ENCODE peak calls at places on chromosomes 1 and 21, in eight cellular contexts. A is NT2/D1; M is AG04449; N is epithelial cell of esophagus; S is left lung; C is heart right ventricle; Y is CD4-positive, alpha-beta memory T cell; V is HAP-1. U is an unnamed sample.

GRCh38 chr1:7253988-7254587 is 468.8 kb downstream of the CAMTA1 start:
- DNase-seq in A (no peak), M (no peak), N (no peak), S (no peak), C (no peak), Y (no peak), V (no peak), U (no peak)

GRCh38 chr1:168243636-168244212 is 17.9 kb downstream of the SFT2D2 start:
- DNase-seq in A (no peak), M (no peak), N (no peak), S (no peak), C (no peak), Y (no peak), V (no peak), U (no peak)

GRCh38 chr1:9280015-9280860 is 12.5 kb upstream of the SPSB1 start:
- DNase-seq in A (no peak), M (no peak), N (peak), S (peak), C (no peak), Y (no peak), V (no peak), U (peak)

GRCh38 chr1:7225711-7226505 is 440.7 kb downstream of the CAMTA1 start:
- DNase-seq in A (no peak), M (no peak), N (no peak), S (no peak), C (no peak), Y (no peak), V (no peak), U (no peak)

GRCh38 chr1:101293461-101294045 is 56.7 kb downstream of the S1PR1 start:
- DNase-seq in A (no peak), M (no peak), N (no peak), S (no peak), C (no peak), Y (no peak), V (no peak), U (peak)

GRCh38 chr1:39204441-39205081 is at the start of gene MACF1:
- DNase-seq in A (no peak), M (peak), N (peak), S (no peak), C (peak), Y (peak), V (peak), U (peak)

GRCh38 chr1:101520302-101520701 is 283.5 kb downstream of the S1PR1 start:
- DNase-seq in A (peak), M (no peak), N (peak), S (no peak), C (peak), Y (peak), V (peak), U (no peak)

GRCh38 chr1:153597206-153597605 is 15.7 kb downstream of the S100A16 start:
- DNase-seq in A (no peak), M (no peak), N (peak), S (no peak), C (no peak), Y (no peak), V (no peak), U (no peak)

GRCh38 chr1:18651727-18652126 is 21.1 kb downstream of the PAX7 start:
- DNase-seq in A (no peak), M (no peak), N (no peak), S (no peak), C (no peak), Y (peak), V (no peak), U (no peak)

GRCh38 chr21:45295576-45296365 is 8.1 kb upstream of the POFUT2 start:
- DNase-seq in A (no peak), M (peak), N (peak), S (no peak), C (peak), Y (no peak), V (peak), U (peak)

GRCh38 chr1:193069748-193070394 is 10.5 kb downstream of the RO60 start:
- DNase-seq in A (no peak), M (no peak), N (peak), S (no peak), C (no peak), Y (no peak), V (peak), U (no peak)

GRCh38 chr21:41304068-41304720 is 12.4 kb upstream of the FAM3B start:
- DNase-seq in A (no peak), M (no peak), N (no peak), S (no peak), C (no peak), Y (no peak), V (no peak), U (no peak)

GRCh38 chr1:224328644-224329043 is 1.3 kb downstream of the NVL start:
- DNase-seq in A (no peak), M (no peak), N (no peak), S (no peak), C (no peak), Y (no peak), V (no peak), U (no peak)
- H3K4me3 ChIP-seq in A (no peak), M (peak), N (peak), S (peak), C (peak), Y (no peak), V (peak), U (no peak)

DNA sequence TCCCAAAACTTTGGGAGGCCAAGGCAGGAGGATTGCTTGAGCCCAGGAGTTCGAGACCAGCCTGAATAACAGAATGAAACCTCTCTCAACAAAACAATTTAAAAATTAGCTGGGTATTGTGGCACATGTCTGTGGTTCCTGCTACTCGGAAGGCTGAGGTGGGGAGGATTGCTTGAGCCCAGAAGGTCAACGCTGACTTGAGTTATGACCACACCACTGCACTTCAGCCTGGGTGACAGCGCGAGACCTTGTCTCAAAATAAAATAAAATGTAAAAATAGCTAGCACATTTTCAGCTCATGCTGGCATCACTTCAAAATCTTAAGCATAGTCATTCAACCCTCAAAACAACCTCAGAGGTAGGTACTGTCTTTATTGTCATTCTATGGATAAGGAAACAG is 6.4 kb downstream of the JAK1 start:
- DNase-seq in A (no peak), M (no peak), N (no peak), S (no peak), C (no peak), Y (no peak), V (no peak), U (no peak)
- H3K4me3 ChIP-seq in A (no peak), M (no peak), N (no peak), S (no peak), C (no peak), Y (no peak), V (no peak), U (no peak)

DNA sequence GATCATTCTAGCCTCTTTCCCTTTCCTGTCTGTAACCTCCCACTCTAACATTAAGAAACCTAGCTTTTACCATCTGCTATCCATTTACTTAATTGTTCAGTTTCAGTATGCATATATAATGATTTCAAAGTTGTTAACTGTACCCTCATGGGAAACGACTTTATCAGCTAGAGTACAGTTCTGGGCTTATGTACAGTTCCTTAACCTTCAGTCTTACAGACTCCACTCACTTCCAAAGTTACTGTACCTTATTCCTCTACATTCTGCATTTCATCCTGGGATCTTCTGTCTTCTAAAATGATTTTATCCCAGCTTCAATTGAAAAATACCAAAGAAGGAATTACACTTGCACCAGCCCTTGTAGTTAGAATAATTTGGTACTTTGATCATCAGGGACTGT is 108.7 kb upstream of the KCNE2 start:
- DNase-seq in A (no peak), M (no peak), N (no peak), S (no peak), C (no peak), Y (no peak), V (no peak), U (no peak)
- H3K4me3 ChIP-seq in A (no peak), M (no peak), N (no peak), S (no peak), C (no peak), Y (no peak), V (no peak), U (no peak)

GRCh38 chr1:31932491-31933316 is 5.5 kb downstream of the PTP4A2 start:
- DNase-seq in A (no peak), M (no peak), N (peak), S (no peak), C (no peak), Y (no peak), V (no peak), U (no peak)

GRCh38 chr1:31934706-31935629 is 3.2 kb downstream of the PTP4A2 start:
- DNase-seq in A (no peak), M (no peak), N (peak), S (no peak), C (no peak), Y (no peak), V (peak), U (peak)

GRCh38 chr1:31936278-31936965 is 1.7 kb downstream of the PTP4A2 start:
- DNase-seq in A (no peak), M (no peak), N (peak), S (no peak), C (no peak), Y (no peak), V (no peak), U (no peak)

GRCh38 chr1:31936966-31937299 is 1.2 kb downstream of the PTP4A2 start:
- DNase-seq in A (no peak), M (no peak), N (no peak), S (no peak), C (no peak), Y (no peak), V (no peak), U (no peak)

DNA sequence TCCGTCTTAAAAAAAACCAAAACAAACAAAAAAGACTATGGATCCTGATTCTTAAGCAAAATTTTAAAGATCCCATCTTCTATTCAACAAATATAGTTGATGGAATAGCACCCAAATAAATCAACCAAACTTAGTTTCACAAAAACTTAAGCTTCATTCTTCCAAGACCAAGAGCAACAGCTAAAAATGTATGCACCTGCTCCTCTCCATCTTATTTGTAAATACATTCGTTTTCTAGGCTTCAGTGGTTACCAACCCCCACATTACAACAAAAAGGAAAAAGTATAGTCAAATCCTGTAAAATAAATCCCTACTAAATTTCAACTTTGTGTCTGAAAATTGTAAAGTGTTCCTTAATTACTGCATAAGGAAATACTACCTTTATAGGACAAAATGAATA is 3.9 kb downstream of the PTP4A2 start:
- DNase-seq in A (no peak), M (no peak), N (no peak), S (no peak), C (no peak), Y (no peak), V (no peak), U (no peak)
- H3K4me3 ChIP-seq in A (no peak), M (no peak), N (no peak), S (no peak), C (no peak), Y (no peak), V (no peak), U (no peak)

DNA sequence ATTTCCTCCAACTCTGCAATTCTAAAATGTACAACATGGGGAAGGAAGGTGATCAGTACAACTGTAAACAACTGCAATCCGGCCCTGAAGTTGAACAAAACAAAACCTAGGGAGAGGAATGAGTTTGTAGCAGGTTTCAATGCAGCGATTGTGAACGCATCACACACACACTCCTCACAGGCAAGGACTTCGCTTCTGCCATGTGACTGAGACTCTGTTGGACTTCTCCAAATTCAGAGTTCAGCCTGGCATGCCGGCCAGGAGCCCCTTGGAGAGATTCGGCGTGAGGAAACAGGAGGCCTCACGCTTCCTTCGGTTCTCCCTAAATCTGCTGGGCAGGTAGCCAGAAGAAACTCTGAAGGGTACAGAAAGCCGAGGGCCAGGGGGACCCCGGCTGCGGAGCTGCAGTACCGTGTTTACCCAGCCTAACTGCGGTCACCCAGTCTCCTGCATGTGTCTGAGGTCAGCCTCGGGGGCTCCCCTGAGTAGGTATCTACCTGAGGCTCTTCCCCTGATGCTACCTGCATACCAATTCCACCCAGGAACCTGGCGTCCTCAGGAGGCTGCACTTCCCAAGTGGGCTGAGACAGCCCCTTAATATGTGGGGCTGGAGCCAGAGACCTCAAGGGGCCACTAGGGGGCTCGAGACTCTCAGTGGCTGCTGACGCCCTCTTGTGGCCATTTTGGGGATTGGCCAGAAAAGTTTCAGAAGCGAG is 2.9 kb upstream of the ANXA9 start:
- DNase-seq in A (peak), M (peak), N (peak), S (peak), C (peak), Y (peak), V (peak), U (peak)
- H3K4me3 ChIP-seq in A (no peak), M (no peak), N (no peak), S (peak), C (peak), Y (peak), V (peak), U (no peak)

DNA sequence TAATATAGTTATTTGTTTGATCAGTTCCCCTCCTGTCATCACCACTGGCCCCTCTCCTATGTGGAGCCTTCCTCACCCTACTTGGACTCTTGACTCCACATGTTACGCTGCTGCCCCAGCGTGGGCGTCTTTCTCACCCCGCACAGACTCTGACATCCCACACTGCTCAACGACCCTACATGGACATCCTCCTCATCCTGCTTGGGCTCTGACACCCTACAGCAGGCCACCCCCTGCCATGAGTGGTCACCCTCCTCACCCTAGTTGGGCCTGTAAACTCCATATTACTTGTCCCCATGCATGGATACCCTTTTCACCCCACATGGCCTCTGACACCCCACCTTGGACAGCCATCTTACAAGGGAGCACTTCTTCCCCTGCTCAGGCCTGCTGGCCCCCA is 21.0 kb downstream of the TTC4 start:
- DNase-seq in A (no peak), M (no peak), N (no peak), S (no peak), C (no peak), Y (no peak), V (no peak), U (no peak)
- H3K4me3 ChIP-seq in A (no peak), M (no peak), N (no peak), S (no peak), C (no peak), Y (no peak), V (no peak), U (no peak)

DNA sequence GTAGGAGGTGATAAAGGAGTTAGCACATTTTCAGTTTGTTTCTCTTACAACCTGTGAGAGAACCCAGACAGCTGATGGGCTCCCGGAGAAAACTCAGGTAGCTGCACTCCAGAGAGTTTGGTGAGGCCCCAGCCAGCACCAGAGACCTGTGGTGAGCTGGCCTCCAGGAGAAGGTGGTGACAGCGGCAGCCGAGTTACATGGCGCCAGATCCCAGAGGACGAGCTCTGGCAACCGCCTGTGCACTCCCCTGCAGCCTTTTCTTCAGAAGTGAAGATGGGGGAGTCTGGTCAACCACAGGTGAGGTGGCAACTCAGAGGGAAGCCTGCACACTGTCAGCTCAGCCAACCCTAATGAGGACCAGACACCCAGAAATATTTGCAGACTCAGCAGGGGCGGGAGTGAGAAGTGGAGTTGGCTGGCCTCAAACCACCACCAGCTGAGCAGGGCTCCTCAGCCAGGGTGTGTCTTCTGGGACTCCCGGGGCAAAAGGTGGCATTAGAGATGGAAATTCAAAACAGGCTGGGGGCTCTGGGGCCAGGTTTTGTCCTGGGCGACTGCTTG is 209.7 kb downstream of the SETD4 start:
- DNase-seq in A (no peak), M (no peak), N (no peak), S (no peak), C (no peak), Y (no peak), V (no peak), U (no peak)
- H3K4me3 ChIP-seq in A (no peak), M (no peak), N (no peak), S (no peak), C (peak), Y (no peak), V (no peak), U (no peak)